ENCODE peak calls at places on chromosomes 4 and X, in six cellular contexts. One of them, this sample, is unnamed. For H3K4me1, the result is how much of the 10 kb centered on the place peaks cover.

GRCh38 chrX:46198858-46199257 is 346.4 kb downstream of the ZNF674 start:
- DNase-seq in PC-3: peak
- DNase-seq in fibroblast of lung: peak
- DNase-seq in breast epithelium: no peak
- DNase-seq in IMR-90: no peak
- DNase-seq in cardiac muscle cell: no peak
- DNase-seq in this sample: no peak

GRCh38 chrX:52923781-52924241 is 26.7 kb downstream of the FAM156B start:
- DNase-seq in PC-3: peak
- DNase-seq in fibroblast of lung: peak
- DNase-seq in breast epithelium: no peak
- DNase-seq in IMR-90: peak
- DNase-seq in cardiac muscle cell: peak
- DNase-seq in this sample: peak

GRCh38 chr4:2781911-2782310 is 11.0 kb upstream of the SH3BP2 start:
- DNase-seq in PC-3: no peak
- DNase-seq in fibroblast of lung: no peak
- DNase-seq in breast epithelium: no peak
- DNase-seq in IMR-90: no peak
- DNase-seq in cardiac muscle cell: no peak
- DNase-seq in this sample: no peak

GRCh38 chr4:104971458-104971857 is 175.2 kb upstream of the TET2 start:
- DNase-seq in PC-3: peak
- DNase-seq in fibroblast of lung: peak
- DNase-seq in breast epithelium: no peak
- DNase-seq in IMR-90: no peak
- DNase-seq in cardiac muscle cell: no peak
- DNase-seq in this sample: no peak

GRCh38 chr4:185833055-185833598 is 21.1 kb upstream of the SORBS2 start:
- DNase-seq in PC-3: no peak
- DNase-seq in fibroblast of lung: no peak
- DNase-seq in breast epithelium: no peak
- DNase-seq in IMR-90: peak
- DNase-seq in cardiac muscle cell: no peak
- DNase-seq in this sample: no peak

GRCh38 chrX:70494441-70494840 is 49.8 kb downstream of the DLG3 start:
- DNase-seq in PC-3: peak
- DNase-seq in fibroblast of lung: no peak
- DNase-seq in breast epithelium: no peak
- DNase-seq in IMR-90: peak
- DNase-seq in cardiac muscle cell: no peak
- DNase-seq in this sample: no peak

GRCh38 chrX:40003071-40003981 is 94.4 kb downstream of the BCOR start:
- DNase-seq in PC-3: no peak
- DNase-seq in fibroblast of lung: no peak
- DNase-seq in breast epithelium: no peak
- DNase-seq in IMR-90: peak
- DNase-seq in cardiac muscle cell: no peak
- DNase-seq in this sample: no peak

GRCh38 chr4:94582517-94582916 is 130.8 kb downstream of the PDLIM5 start:
- DNase-seq in PC-3: peak
- DNase-seq in fibroblast of lung: no peak
- DNase-seq in breast epithelium: no peak
- DNase-seq in IMR-90: no peak
- DNase-seq in cardiac muscle cell: no peak
- DNase-seq in this sample: no peak

GRCh38 chr4:55498051-55498450 is 48.7 kb downstream of the CLOCK start:
- DNase-seq in PC-3: no peak
- DNase-seq in fibroblast of lung: peak
- DNase-seq in breast epithelium: no peak
- DNase-seq in IMR-90: peak
- DNase-seq in cardiac muscle cell: no peak
- DNase-seq in this sample: no peak

GRCh38 chr4:158805628-158806471 is 37.0 kb downstream of the FNIP2 start:
- DNase-seq in PC-3: peak
- DNase-seq in fibroblast of lung: no peak
- DNase-seq in breast epithelium: peak
- DNase-seq in IMR-90: no peak
- DNase-seq in cardiac muscle cell: peak
- DNase-seq in this sample: peak

GRCh38 chr4:99447079-99447478 is 11.9 kb upstream of the ADH7 start:
- DNase-seq in PC-3: peak
- DNase-seq in fibroblast of lung: peak
- DNase-seq in breast epithelium: no peak
- DNase-seq in IMR-90: peak
- DNase-seq in cardiac muscle cell: no peak
- DNase-seq in this sample: peak

GRCh38 chrX:109252789-109253188 is 229.1 kb downstream of the GUCY2F start:
- DNase-seq in PC-3: no peak
- DNase-seq in fibroblast of lung: no peak
- DNase-seq in breast epithelium: no peak
- DNase-seq in IMR-90: no peak
- DNase-seq in cardiac muscle cell: no peak
- DNase-seq in this sample: no peak

GRCh38 chr4:118968006-118968405 is 79.4 kb downstream of the SYNPO2 start:
- DNase-seq in PC-3: peak
- DNase-seq in fibroblast of lung: peak
- DNase-seq in breast epithelium: peak
- DNase-seq in IMR-90: peak
- DNase-seq in cardiac muscle cell: peak
- DNase-seq in this sample: no peak

GRCh38 chr4:184900184-184900583 is 74.4 kb upstream of the ACSL1 start:
- DNase-seq in PC-3: no peak
- DNase-seq in fibroblast of lung: no peak
- DNase-seq in breast epithelium: no peak
- DNase-seq in IMR-90: no peak
- DNase-seq in cardiac muscle cell: no peak
- DNase-seq in this sample: no peak

GRCh38 chrX:153688534-153688899 is 791 bp downstream of the SLC6A8 start:
- DNase-seq in PC-3: no peak
- DNase-seq in fibroblast of lung: no peak
- DNase-seq in breast epithelium: no peak
- DNase-seq in IMR-90: no peak
- DNase-seq in cardiac muscle cell: no peak
- DNase-seq in this sample: no peak

GRCh38 chrX:13702390-13702789 is 13.5 kb downstream of the RAB9A start:
- DNase-seq in PC-3: no peak
- DNase-seq in fibroblast of lung: no peak
- DNase-seq in breast epithelium: no peak
- DNase-seq in IMR-90: no peak
- DNase-seq in cardiac muscle cell: no peak
- DNase-seq in this sample: no peak

GRCh38 chrX:118347131-118347530 is 1.2 kb downstream of the WDR44 start:
- DNase-seq in PC-3: peak
- DNase-seq in fibroblast of lung: peak
- DNase-seq in breast epithelium: no peak
- DNase-seq in IMR-90: peak
- DNase-seq in cardiac muscle cell: peak
- DNase-seq in this sample: no peak

GRCh38 chr4:149523039-149523438 is 292.6 kb downstream of the IQCM start:
- DNase-seq in PC-3: no peak
- DNase-seq in fibroblast of lung: no peak
- DNase-seq in breast epithelium: no peak
- DNase-seq in IMR-90: no peak
- DNase-seq in cardiac muscle cell: no peak
- DNase-seq in this sample: no peak

GRCh38 chr4:4289930-4290850 is at the start of the genes LYAR and ZBTB49:
- DNase-seq in PC-3: peak
- DNase-seq in fibroblast of lung: peak
- DNase-seq in breast epithelium: peak
- DNase-seq in IMR-90: peak
- DNase-seq in cardiac muscle cell: peak
- DNase-seq in this sample: peak

GRCh38 chr4:4284827-4285618 is 4.9 kb downstream of the LYAR start:
- DNase-seq in PC-3: peak
- DNase-seq in fibroblast of lung: peak
- DNase-seq in breast epithelium: no peak
- DNase-seq in IMR-90: no peak
- DNase-seq in cardiac muscle cell: peak
- DNase-seq in this sample: no peak

GRCh38 chr4:4289575-4289929 is 402 bp downstream of the LYAR start:
- DNase-seq in PC-3: peak
- DNase-seq in fibroblast of lung: no peak
- DNase-seq in breast epithelium: no peak
- DNase-seq in IMR-90: no peak
- DNase-seq in cardiac muscle cell: no peak
- DNase-seq in this sample: no peak

GRCh38 chr4:4289055-4289454 is 899 bp downstream of the LYAR start:
- DNase-seq in PC-3: no peak
- DNase-seq in fibroblast of lung: no peak
- DNase-seq in breast epithelium: no peak
- DNase-seq in IMR-90: no peak
- DNase-seq in cardiac muscle cell: no peak
- DNase-seq in this sample: no peak

DNA sequence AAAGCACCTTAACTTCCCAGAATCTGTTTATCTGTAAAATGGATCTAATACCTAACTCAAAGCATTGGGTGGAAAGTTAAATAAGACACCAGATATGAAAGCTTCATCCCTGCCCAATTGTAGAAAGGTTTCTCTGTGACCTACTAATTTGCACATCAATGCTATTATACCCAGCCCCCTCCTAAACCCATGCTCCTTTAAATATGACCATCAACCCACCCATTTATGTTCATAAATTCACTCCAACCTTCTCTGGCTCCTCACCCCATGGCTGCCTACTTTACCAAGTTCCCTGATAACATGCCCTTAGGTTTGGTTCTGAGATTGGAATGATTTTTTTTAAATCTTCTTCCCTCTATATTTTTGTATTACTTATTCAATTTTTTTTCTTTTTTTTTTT is 1.9 kb downstream of the LYAR start:
- DNase-seq in PC-3: no peak
- DNase-seq in fibroblast of lung: no peak
- DNase-seq in breast epithelium: no peak
- DNase-seq in IMR-90: no peak
- DNase-seq in cardiac muscle cell: no peak
- DNase-seq in this sample: no peak
- H3K4me1 ChIP-seq in PC-3: under half
- H3K4me1 ChIP-seq in fibroblast of lung: under half
- H3K4me1 ChIP-seq in breast epithelium: under half
- H3K4me1 ChIP-seq in IMR-90: under half
- H3K4me1 ChIP-seq in cardiac muscle cell: under half
- H3K4me1 ChIP-seq in this sample: under half

GRCh38 chr4:52713456-52713937 is 37.7 kb downstream of the ERVMER34-1 start:
- DNase-seq in PC-3: peak
- DNase-seq in fibroblast of lung: no peak
- DNase-seq in breast epithelium: no peak
- DNase-seq in IMR-90: peak
- DNase-seq in cardiac muscle cell: peak
- DNase-seq in this sample: no peak
- H3K4me3 ChIP-seq in PC-3: peak
- H3K4me3 ChIP-seq in fibroblast of lung: peak
- H3K4me3 ChIP-seq in breast epithelium: no peak
- H3K4me3 ChIP-seq in IMR-90: peak
- H3K4me3 ChIP-seq in cardiac muscle cell: peak
- H3K4me3 ChIP-seq in this sample: peak

GRCh38 chr4:8200302-8200975 is 1.3 kb downstream of the SH3TC1 start:
- DNase-seq in PC-3: no peak
- DNase-seq in fibroblast of lung: peak
- DNase-seq in breast epithelium: peak
- DNase-seq in IMR-90: peak
- DNase-seq in cardiac muscle cell: no peak
- DNase-seq in this sample: peak
- H3K4me1 ChIP-seq in PC-3: under half
- H3K4me1 ChIP-seq in fibroblast of lung: under half
- H3K4me1 ChIP-seq in breast epithelium: under half
- H3K4me1 ChIP-seq in IMR-90: under half
- H3K4me1 ChIP-seq in cardiac muscle cell: under half
- H3K4me1 ChIP-seq in this sample: under half

GRCh38 chr4:87055340-87055739 is 120.5 kb downstream of the AFF1 start:
- DNase-seq in PC-3: no peak
- DNase-seq in fibroblast of lung: no peak
- DNase-seq in breast epithelium: no peak
- DNase-seq in IMR-90: no peak
- DNase-seq in cardiac muscle cell: no peak
- DNase-seq in this sample: no peak
- H3K4me3 ChIP-seq in PC-3: no peak
- H3K4me3 ChIP-seq in fibroblast of lung: no peak
- H3K4me3 ChIP-seq in breast epithelium: no peak
- H3K4me3 ChIP-seq in IMR-90: no peak
- H3K4me3 ChIP-seq in cardiac muscle cell: no peak
- H3K4me3 ChIP-seq in this sample: no peak

GRCh38 chr4:87502580-87503238 is 26.5 kb downstream of the SPARCL1 start:
- DNase-seq in PC-3: peak
- DNase-seq in fibroblast of lung: no peak
- DNase-seq in breast epithelium: no peak
- DNase-seq in IMR-90: peak
- DNase-seq in cardiac muscle cell: no peak
- DNase-seq in this sample: no peak
- H3K4me1 ChIP-seq in PC-3: under half
- H3K4me1 ChIP-seq in fibroblast of lung: under half
- H3K4me1 ChIP-seq in breast epithelium: under half
- H3K4me1 ChIP-seq in IMR-90: under half
- H3K4me1 ChIP-seq in cardiac muscle cell: under half
- H3K4me1 ChIP-seq in this sample: under half

DNA sequence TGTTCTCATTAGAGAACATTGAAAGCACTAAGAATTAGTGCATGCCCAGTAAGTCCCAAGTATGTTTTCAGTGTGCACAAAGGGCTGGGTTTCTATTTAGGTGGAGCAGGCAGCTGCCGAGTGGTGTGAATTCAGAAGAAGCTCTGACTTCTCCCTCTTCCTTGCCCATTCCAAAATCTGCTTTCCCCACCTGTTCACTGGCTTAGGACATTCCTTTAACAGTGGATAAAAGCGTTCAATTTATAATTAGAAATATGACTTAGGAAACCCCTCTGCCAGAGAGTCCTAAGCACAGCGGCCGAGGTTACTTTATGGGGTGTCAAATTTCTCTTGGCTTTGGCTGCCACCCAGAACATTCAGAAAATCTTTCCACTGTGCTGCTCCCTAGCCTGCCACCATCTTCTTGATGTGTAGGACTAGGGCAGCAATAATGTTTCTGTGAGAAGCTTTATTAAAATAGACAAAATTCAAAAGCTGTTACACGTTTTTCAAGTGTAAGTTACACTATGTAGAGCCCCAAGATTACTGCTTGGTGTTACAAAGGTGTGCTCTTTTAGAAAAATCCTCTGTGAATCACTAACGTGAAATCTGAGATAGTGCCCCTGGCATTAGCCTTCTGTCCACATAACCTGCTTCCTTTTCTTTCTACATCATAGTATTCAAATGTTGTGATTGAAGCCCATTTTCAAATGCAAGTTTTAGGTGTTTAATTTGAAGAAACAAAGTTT is 191.6 kb upstream of the ANKRD50 start:
- DNase-seq in PC-3: peak
- DNase-seq in fibroblast of lung: peak
- DNase-seq in breast epithelium: no peak
- DNase-seq in IMR-90: peak
- DNase-seq in cardiac muscle cell: peak
- DNase-seq in this sample: no peak
- H3K4me3 ChIP-seq in PC-3: peak
- H3K4me3 ChIP-seq in fibroblast of lung: peak
- H3K4me3 ChIP-seq in breast epithelium: no peak
- H3K4me3 ChIP-seq in IMR-90: peak
- H3K4me3 ChIP-seq in cardiac muscle cell: no peak
- H3K4me3 ChIP-seq in this sample: peak

GRCh38 chr4:53011176-53011575 is 149.1 kb downstream of the RASL11B start:
- DNase-seq in PC-3: no peak
- DNase-seq in fibroblast of lung: no peak
- DNase-seq in breast epithelium: no peak
- DNase-seq in IMR-90: no peak
- DNase-seq in cardiac muscle cell: no peak
- DNase-seq in this sample: no peak
- H3K4me1 ChIP-seq in PC-3: under half
- H3K4me1 ChIP-seq in fibroblast of lung: under half
- H3K4me1 ChIP-seq in breast epithelium: under half
- H3K4me1 ChIP-seq in IMR-90: under half
- H3K4me1 ChIP-seq in cardiac muscle cell: half or more
- H3K4me1 ChIP-seq in this sample: under half

This sample was measured in upper lobe of left lung.